ENCODE peak calls at places on chromosomes 5 and 9, in eight cellular contexts. W is skeletal muscle cell, V is bronchial epithelial cell, R is osteoblast, K is heart left ventricle, B is cardiac muscle cell, O is neuronal stem cell, A is AG09309. M is an unnamed sample.

GRCh38 chr5:150036513-150036912 is 36.0 kb downstream of the HMGXB3 start:
- DNase-seq in K (no peak), R (peak; percentile 92), W (peak; percentile 97), O (no peak), V (peak; percentile 72), A (peak; percentile 93), B (peak; percentile 93), M (peak; percentile 93)

GRCh38 chr9:38226491-38226951 is 157.5 kb upstream of the SHB start:
- DNase-seq in R (no peak), A (no peak), O (no peak), V (no peak), B (peak; percentile 51), K (no peak), W (no peak), M (no peak)

GRCh38 chr9:98020471-98021145 is 35.9 kb upstream of the NANS start:
- DNase-seq in W (no peak), B (no peak), V (no peak), A (no peak), O (no peak), R (no peak), K (no peak), M (no peak)

GRCh38 chr5:97840643-97841042 is 657.6 kb upstream of the RIOK2 start:
- DNase-seq in O (no peak), R (no peak), B (peak; percentile 26), W (no peak), V (peak; percentile 50), K (no peak), A (no peak), M (no peak)

GRCh38 chr5:134177197-134178171 is 734 bp upstream of the SKP1 start:
- DNase-seq in K (peak; percentile 20), R (peak; percentile 58), V (peak; percentile 76), A (peak; percentile 25), W (no peak), O (peak; percentile 84), B (peak; percentile 82), M (no peak)

GRCh38 chr9:14320272-14321245 is 6.6 kb upstream of the NFIB start:
- DNase-seq in W (peak; percentile 96), V (peak; percentile 86), R (peak; percentile 73), K (peak; percentile 50), A (peak; percentile 78), O (no peak), B (peak; percentile 97), M (peak; percentile 31)

GRCh38 chr5:2914991-2915484 is 163.6 kb upstream of the IRX2 start:
- DNase-seq in B (no peak), V (no peak), W (no peak), K (no peak), O (no peak), A (no peak), R (no peak), M (no peak)

GRCh38 chr9:83772860-83773259 is 44.7 kb downstream of the GKAP1 start:
- DNase-seq in W (no peak), A (no peak), B (no peak), O (no peak), R (no peak), K (no peak), V (no peak), M (no peak)

GRCh38 chr5:173235499-173236394 is 741 bp upstream of the NKX2-5 start:
- DNase-seq in W (no peak), B (no peak), O (no peak), A (no peak), V (no peak), R (no peak), K (peak; percentile 40), M (no peak)

GRCh38 chr5:151239237-151239861 is 13.6 kb upstream of the GM2A start:
- DNase-seq in K (peak; percentile 86), R (peak; percentile 91), B (peak; percentile 87), V (no peak), A (no peak), O (peak; percentile 65), W (peak; percentile 23), M (no peak)

GRCh38 chr5:87877023-87877422 is 391.6 kb downstream of the TMEM161B start:
- DNase-seq in R (no peak), W (no peak), B (no peak), V (no peak), O (no peak), A (no peak), K (no peak), M (no peak)
- H3K4me3 ChIP-seq in R (no peak overlapping the region), W (no peak overlapping the region), B (no peak overlapping the region), V (no peak overlapping the region), O (no peak overlapping the region), A (no peak overlapping the region), K (no peak overlapping the region), M (no peak overlapping the region)

GRCh38 chr9:137589441-137590122 is 730 bp downstream of the ZMYND19 start:
- DNase-seq in K (no peak), R (peak; percentile 91), O (no peak), V (no peak), A (no peak), W (no peak), B (peak; percentile 23), M (no peak)
- H3K4me3 ChIP-seq in K (peak overlapping the region; percentile 62), R (peak overlapping the region; percentile 84), O (peak overlapping the region; percentile 97), V (peak overlapping the region; percentile 65), A (peak overlapping the region; percentile 75), W (peak overlapping the region; percentile 74), B (peak overlapping the region; percentile 65), M (peak overlapping the region; percentile 70)

DNA sequence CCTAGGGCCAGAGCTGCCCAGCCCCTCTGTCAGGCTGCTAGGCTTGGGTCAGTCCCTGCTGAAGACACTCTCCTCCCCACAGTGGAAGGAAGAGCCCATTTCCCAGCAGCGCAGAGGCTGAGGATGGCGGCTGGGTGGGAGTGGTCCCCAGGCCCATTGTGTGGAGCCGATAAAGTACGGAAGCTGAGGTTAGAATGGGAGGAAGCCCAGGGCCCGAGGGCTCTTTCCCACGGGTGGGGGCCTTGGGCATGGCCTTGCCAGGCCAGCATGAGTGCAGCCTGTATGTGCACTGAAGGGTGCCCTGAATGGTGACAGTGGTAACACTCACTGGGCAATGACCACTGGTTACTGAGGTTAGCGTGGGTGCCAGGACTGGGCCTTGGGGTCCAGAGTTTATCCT is 125.9 kb downstream of the RGS3 start:
- DNase-seq in V (no peak), O (no peak), W (no peak), R (peak; percentile 50), K (peak; percentile 71), A (no peak), B (no peak), M (no peak)
- H3K4me3 ChIP-seq in V (no peak overlapping the region), O (no peak overlapping the region), W (no peak overlapping the region), R (no peak overlapping the region), K (no peak overlapping the region), A (no peak overlapping the region), B (no peak overlapping the region), M (no peak overlapping the region)

GRCh38 chr5:139390639-139391569 is 1.2 kb upstream of the MZB1 start:
- DNase-seq in R (peak; percentile 88), A (no peak), W (no peak), K (no peak), V (peak; percentile 41), B (no peak), O (no peak), M (no peak)
- H3K4me3 ChIP-seq in R (no peak overlapping the region), A (no peak overlapping the region), W (no peak overlapping the region), K (peak overlapping the region; percentile 72), V (no peak overlapping the region), B (no peak overlapping the region), O (no peak overlapping the region), M (no peak overlapping the region)

GRCh38 chr9:91429501-91429900 is 5.9 kb upstream of the NFIL3 start:
- DNase-seq in A (no peak), R (no peak), W (no peak), O (no peak), K (no peak), V (no peak), B (no peak), M (no peak)

GRCh38 chr9:91431485-91431884 is 7.9 kb upstream of the NFIL3 start:
- DNase-seq in O (no peak), K (no peak), R (no peak), V (no peak), A (no peak), B (no peak), W (no peak), M (no peak)

GRCh38 chr9:91428927-91429351 is 5.3 kb upstream of the NFIL3 start:
- DNase-seq in K (no peak), R (peak; percentile 74), B (peak; percentile 92), V (no peak), A (no peak), O (no peak), W (peak; percentile 58), M (no peak)

GRCh38 chr9:91436841-91437240 is 13.2 kb upstream of the NFIL3 start:
- DNase-seq in O (no peak), A (no peak), V (no peak), W (no peak), B (no peak), K (no peak), R (no peak), M (no peak)

GRCh38 chr9:91433180-91433579 is 9.5 kb upstream of the NFIL3 start:
- DNase-seq in W (peak; percentile 89), V (peak; percentile 98), B (peak; percentile 88), O (no peak), K (no peak), R (peak; percentile 91), A (peak; percentile 91), M (peak; percentile 83)
- H3K4me3 ChIP-seq in W (no peak overlapping the region), V (no peak overlapping the region), B (no peak overlapping the region), O (no peak overlapping the region), K (no peak overlapping the region), R (peak overlapping the region; percentile 18), A (no peak overlapping the region), M (no peak overlapping the region)

GRCh38 chr5:141873933-141874261 is 4.3 kb downstream of the PCDH1 start:
- DNase-seq in R (peak; percentile 65), W (no peak), O (no peak), K (no peak), B (no peak), V (no peak), A (no peak), M (no peak)
- H3K4me3 ChIP-seq in R (no peak overlapping the region), W (no peak overlapping the region), O (no peak overlapping the region), K (peak overlapping the region; percentile 81), B (no peak overlapping the region), V (no peak overlapping the region), A (no peak overlapping the region), M (no peak overlapping the region)